ENCODE peak calls at places on chromosomes 13 and 19, in eight cellular contexts. L, I, V, J, Z, M, B and S are unnamed samples.
A peak's percentile ranks its signal among the peaks of the same experiment; 100 is the strongest.

GRCh38 chr19:17390665-17391370 is 3.2 kb downstream of the CCDC194 start:
- DNase-seq in L (peak; percentile 92), I (peak; percentile 91), V (peak; percentile 18), J (peak; percentile 86), Z (peak; percentile 91), M (peak; percentile 87), B (peak; percentile 91), S (peak; percentile 96)

GRCh38 chr13:38635030-38635429 is 51.8 kb upstream of the FREM2 start:
- DNase-seq in L (no peak), I (no peak), V (no peak), J (no peak), Z (no peak), M (no peak), B (peak; percentile 38), S (no peak)

GRCh38 chr13:54841682-54842081 is 1813.1 kb downstream of the OLFM4 start:
- DNase-seq in L (no peak), I (no peak), V (no peak), J (no peak), Z (no peak), M (no peak), B (no peak), S (no peak)

GRCh38 chr19:1360818-1361461 is 22.8 kb upstream of the NDUFS7 start:
- DNase-seq in L (peak; percentile 80), I (no peak), V (no peak), J (no peak), Z (no peak), M (no peak), B (no peak), S (peak; percentile 90)

GRCh38 chr13:47288546-47288945 is 391.7 kb upstream of the HTR2A start:
- DNase-seq in L (no peak), I (no peak), V (no peak), J (no peak), Z (no peak), M (no peak), B (no peak), S (no peak)

GRCh38 chr13:50124536-50125305 is 109.5 kb downstream of the KCNRG start:
- DNase-seq in L (peak; percentile 47), I (peak; percentile 91), V (peak; percentile 69), J (peak; percentile 96), Z (peak; percentile 98), M (peak; percentile 58), B (peak; percentile 93), S (peak; percentile 97)

GRCh38 chr19:49506575-49507105 is 5.8 kb upstream of the FCGRT start:
- DNase-seq in L (peak; percentile 62), I (peak; percentile 68), V (no peak), J (peak; percentile 78), Z (peak; percentile 86), M (no peak), B (peak; percentile 56), S (no peak)

GRCh38 chr13:106919093-106919492 is 351.2 kb upstream of the ARGLU1 start:
- DNase-seq in L (no peak), I (no peak), V (no peak), J (no peak), Z (no peak), M (no peak), B (no peak), S (no peak)

GRCh38 chr13:73141292-73141771 is 82.5 kb downstream of the KLF5 start:
- DNase-seq in L (no peak), I (no peak), V (peak; percentile 62), J (no peak), Z (no peak), M (no peak), B (peak; percentile 40), S (no peak)

GRCh38 chr19:49120325-49120683 is 960 bp downstream of the PPFIA3 start:
- DNase-seq in L (no peak), I (no peak), V (no peak), J (no peak), Z (no peak), M (no peak), B (no peak), S (no peak)

GRCh38 chr13:30121244-30121643 is 186.1 kb downstream of the KATNAL1 start:
- DNase-seq in L (no peak), I (no peak), V (no peak), J (no peak), Z (no peak), M (no peak), B (no peak), S (no peak)